ENCODE peak calls at places on chromosomes 16 and 17, in ten cellular contexts. One of them, this sample, is unnamed.

GRCh38 chr17:27569257-27569722 is 61.7 kb upstream of the LGALS9 start:
- DNase-seq in ovary: peak
- DNase-seq in tibial nerve: no peak
- DNase-seq in tibial artery: no peak
- DNase-seq in BJ: no peak
- DNase-seq in neural progenitor cell: peak
- DNase-seq in pancreas: no peak
- DNase-seq in HFF-Myc: no peak
- DNase-seq in sigmoid colon: no peak
- DNase-seq in cardiac muscle cell: peak
- DNase-seq in this sample: no peak

GRCh38 chr16:82859638-82860037 is 232.9 kb downstream of the CDH13 start:
- DNase-seq in ovary: no peak
- DNase-seq in tibial nerve: no peak
- DNase-seq in tibial artery: no peak
- DNase-seq in BJ: no peak
- DNase-seq in neural progenitor cell: no peak
- DNase-seq in pancreas: no peak
- DNase-seq in HFF-Myc: no peak
- DNase-seq in sigmoid colon: no peak
- DNase-seq in cardiac muscle cell: no peak
- DNase-seq in this sample: no peak

GRCh38 chr16:47408491-47408890 is 52.4 kb downstream of the ITFG1 start:
- DNase-seq in ovary: no peak
- DNase-seq in tibial nerve: no peak
- DNase-seq in tibial artery: no peak
- DNase-seq in BJ: no peak
- DNase-seq in neural progenitor cell: no peak
- DNase-seq in pancreas: no peak
- DNase-seq in HFF-Myc: no peak
- DNase-seq in sigmoid colon: no peak
- DNase-seq in cardiac muscle cell: no peak
- DNase-seq in this sample: no peak

GRCh38 chr17:81403671-81404534 is 8.6 kb downstream of the BAHCC1 start:
- DNase-seq in ovary: peak
- DNase-seq in tibial nerve: no peak
- DNase-seq in tibial artery: peak
- DNase-seq in BJ: no peak
- DNase-seq in neural progenitor cell: no peak
- DNase-seq in pancreas: no peak
- DNase-seq in HFF-Myc: no peak
- DNase-seq in sigmoid colon: no peak
- DNase-seq in cardiac muscle cell: no peak
- DNase-seq in this sample: no peak

GRCh38 chr17:33461051-33461450 is 168.0 kb upstream of the ASIC2 start:
- DNase-seq in ovary: no peak
- DNase-seq in tibial nerve: no peak
- DNase-seq in tibial artery: no peak
- DNase-seq in BJ: no peak
- DNase-seq in neural progenitor cell: no peak
- DNase-seq in pancreas: no peak
- DNase-seq in HFF-Myc: no peak
- DNase-seq in sigmoid colon: no peak
- DNase-seq in cardiac muscle cell: no peak
- DNase-seq in this sample: no peak

GRCh38 chr17:75827291-75828050 is 16.7 kb downstream of the UNC13D start:
- DNase-seq in ovary: peak
- DNase-seq in tibial nerve: peak
- DNase-seq in tibial artery: peak
- DNase-seq in BJ: no peak
- DNase-seq in neural progenitor cell: peak
- DNase-seq in pancreas: peak
- DNase-seq in HFF-Myc: no peak
- DNase-seq in sigmoid colon: peak
- DNase-seq in cardiac muscle cell: peak
- DNase-seq in this sample: no peak

GRCh38 chr16:74736531-74737157 is 36.0 kb upstream of the MLKL start:
- DNase-seq in ovary: no peak
- DNase-seq in tibial nerve: no peak
- DNase-seq in tibial artery: no peak
- DNase-seq in BJ: no peak
- DNase-seq in neural progenitor cell: no peak
- DNase-seq in pancreas: no peak
- DNase-seq in HFF-Myc: no peak
- DNase-seq in sigmoid colon: no peak
- DNase-seq in cardiac muscle cell: no peak
- DNase-seq in this sample: no peak

GRCh38 chr17:57253307-57254065 is 2.8 kb upstream of the MSI2 start:
- DNase-seq in ovary: no peak
- DNase-seq in tibial nerve: no peak
- DNase-seq in tibial artery: no peak
- DNase-seq in BJ: no peak
- DNase-seq in neural progenitor cell: no peak
- DNase-seq in pancreas: no peak
- DNase-seq in HFF-Myc: no peak
- DNase-seq in sigmoid colon: no peak
- DNase-seq in cardiac muscle cell: no peak
- DNase-seq in this sample: no peak

GRCh38 chr17:2214887-2215615 is 88.5 kb downstream of the SMG6 start:
- DNase-seq in ovary: no peak
- DNase-seq in tibial nerve: no peak
- DNase-seq in tibial artery: no peak
- DNase-seq in BJ: peak
- DNase-seq in neural progenitor cell: peak
- DNase-seq in pancreas: no peak
- DNase-seq in HFF-Myc: no peak
- DNase-seq in sigmoid colon: peak
- DNase-seq in cardiac muscle cell: peak
- DNase-seq in this sample: no peak

GRCh38 chr17:2214047-2214717 is 89.4 kb downstream of the SMG6 start:
- DNase-seq in ovary: peak
- DNase-seq in tibial nerve: peak
- DNase-seq in tibial artery: peak
- DNase-seq in BJ: no peak
- DNase-seq in neural progenitor cell: peak
- DNase-seq in pancreas: no peak
- DNase-seq in HFF-Myc: no peak
- DNase-seq in sigmoid colon: peak
- DNase-seq in cardiac muscle cell: peak
- DNase-seq in this sample: no peak

GRCh38 chr17:2218426-2218825 is 85.2 kb downstream of the SMG6 start:
- DNase-seq in ovary: no peak
- DNase-seq in tibial nerve: no peak
- DNase-seq in tibial artery: no peak
- DNase-seq in BJ: no peak
- DNase-seq in neural progenitor cell: no peak
- DNase-seq in pancreas: no peak
- DNase-seq in HFF-Myc: no peak
- DNase-seq in sigmoid colon: no peak
- DNase-seq in cardiac muscle cell: no peak
- DNase-seq in this sample: no peak

GRCh38 chr17:2213291-2213960 is 90.2 kb downstream of the SMG6 start:
- DNase-seq in ovary: no peak
- DNase-seq in tibial nerve: no peak
- DNase-seq in tibial artery: no peak
- DNase-seq in BJ: no peak
- DNase-seq in neural progenitor cell: no peak
- DNase-seq in pancreas: no peak
- DNase-seq in HFF-Myc: no peak
- DNase-seq in sigmoid colon: peak
- DNase-seq in cardiac muscle cell: peak
- DNase-seq in this sample: no peak

DNA sequence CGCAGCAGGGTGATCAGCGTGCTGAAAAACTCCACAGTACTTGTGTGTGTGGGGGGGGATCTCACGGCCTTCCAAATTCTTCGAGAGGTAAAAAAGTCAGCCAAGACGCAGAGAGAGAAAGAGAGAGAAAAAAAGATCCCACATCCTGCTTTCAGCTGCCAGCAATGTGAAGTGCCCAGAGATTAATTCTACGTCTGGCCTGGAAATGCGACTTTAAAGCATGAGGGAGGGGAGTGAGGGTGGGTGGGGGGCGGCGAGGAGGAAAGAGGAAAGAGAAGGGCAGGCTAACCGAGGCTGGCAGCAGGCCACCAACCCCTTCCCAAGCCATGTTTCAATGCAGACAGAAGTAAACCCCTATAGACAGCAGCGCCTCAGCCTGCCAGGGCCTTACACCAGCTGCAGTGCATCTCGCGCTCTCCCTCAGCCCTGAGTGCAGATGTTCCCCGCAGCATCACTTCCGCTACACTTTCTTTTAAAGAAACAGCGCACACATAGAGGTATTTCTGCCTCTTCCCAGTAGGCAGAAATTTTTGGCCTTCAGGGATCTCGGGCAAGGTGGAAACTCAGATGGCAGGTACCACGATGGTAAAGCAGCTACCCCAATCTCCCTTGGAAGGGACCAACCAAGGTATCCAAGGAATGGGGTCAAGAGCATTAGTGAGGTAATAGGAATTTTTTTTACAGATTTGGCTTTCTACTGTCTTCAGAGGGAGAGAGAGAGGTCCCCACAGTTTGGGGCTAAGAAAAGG is 87.8 kb downstream of the SMG6 start:
- DNase-seq in ovary: peak
- DNase-seq in tibial nerve: peak
- DNase-seq in tibial artery: peak
- DNase-seq in BJ: peak
- DNase-seq in neural progenitor cell: peak
- DNase-seq in pancreas: no peak
- DNase-seq in HFF-Myc: peak
- DNase-seq in sigmoid colon: peak
- DNase-seq in cardiac muscle cell: peak
- DNase-seq in this sample: no peak
- H3K4me3 ChIP-seq in ovary: peak
- H3K4me3 ChIP-seq in tibial nerve: peak
- H3K4me3 ChIP-seq in tibial artery: peak
- H3K4me3 ChIP-seq in BJ: peak
- H3K4me3 ChIP-seq in neural progenitor cell: no peak
- H3K4me3 ChIP-seq in pancreas: no peak
- H3K4me3 ChIP-seq in HFF-Myc: peak
- H3K4me3 ChIP-seq in sigmoid colon: peak
- H3K4me3 ChIP-seq in cardiac muscle cell: peak
- H3K4me3 ChIP-seq in this sample: no peak

GRCh38 chr17:5841862-5842261 is 228.3 kb upstream of the WSCD1 start:
- DNase-seq in ovary: no peak
- DNase-seq in tibial nerve: no peak
- DNase-seq in tibial artery: no peak
- DNase-seq in BJ: no peak
- DNase-seq in neural progenitor cell: no peak
- DNase-seq in pancreas: no peak
- DNase-seq in HFF-Myc: no peak
- DNase-seq in sigmoid colon: no peak
- DNase-seq in cardiac muscle cell: no peak
- DNase-seq in this sample: no peak

GRCh38 chr17:5837055-5837491 is 233.1 kb upstream of the WSCD1 start:
- DNase-seq in ovary: no peak
- DNase-seq in tibial nerve: no peak
- DNase-seq in tibial artery: no peak
- DNase-seq in BJ: peak
- DNase-seq in neural progenitor cell: no peak
- DNase-seq in pancreas: no peak
- DNase-seq in HFF-Myc: no peak
- DNase-seq in sigmoid colon: no peak
- DNase-seq in cardiac muscle cell: peak
- DNase-seq in this sample: peak

GRCh38 chr17:5840811-5841446 is 229.2 kb upstream of the WSCD1 start:
- DNase-seq in ovary: no peak
- DNase-seq in tibial nerve: no peak
- DNase-seq in tibial artery: no peak
- DNase-seq in BJ: no peak
- DNase-seq in neural progenitor cell: no peak
- DNase-seq in pancreas: no peak
- DNase-seq in HFF-Myc: no peak
- DNase-seq in sigmoid colon: no peak
- DNase-seq in cardiac muscle cell: no peak
- DNase-seq in this sample: no peak

GRCh38 chr17:5843366-5844026 is 226.7 kb upstream of the WSCD1 start:
- DNase-seq in ovary: no peak
- DNase-seq in tibial nerve: no peak
- DNase-seq in tibial artery: no peak
- DNase-seq in BJ: no peak
- DNase-seq in neural progenitor cell: no peak
- DNase-seq in pancreas: no peak
- DNase-seq in HFF-Myc: no peak
- DNase-seq in sigmoid colon: no peak
- DNase-seq in cardiac muscle cell: no peak
- DNase-seq in this sample: no peak

DNA sequence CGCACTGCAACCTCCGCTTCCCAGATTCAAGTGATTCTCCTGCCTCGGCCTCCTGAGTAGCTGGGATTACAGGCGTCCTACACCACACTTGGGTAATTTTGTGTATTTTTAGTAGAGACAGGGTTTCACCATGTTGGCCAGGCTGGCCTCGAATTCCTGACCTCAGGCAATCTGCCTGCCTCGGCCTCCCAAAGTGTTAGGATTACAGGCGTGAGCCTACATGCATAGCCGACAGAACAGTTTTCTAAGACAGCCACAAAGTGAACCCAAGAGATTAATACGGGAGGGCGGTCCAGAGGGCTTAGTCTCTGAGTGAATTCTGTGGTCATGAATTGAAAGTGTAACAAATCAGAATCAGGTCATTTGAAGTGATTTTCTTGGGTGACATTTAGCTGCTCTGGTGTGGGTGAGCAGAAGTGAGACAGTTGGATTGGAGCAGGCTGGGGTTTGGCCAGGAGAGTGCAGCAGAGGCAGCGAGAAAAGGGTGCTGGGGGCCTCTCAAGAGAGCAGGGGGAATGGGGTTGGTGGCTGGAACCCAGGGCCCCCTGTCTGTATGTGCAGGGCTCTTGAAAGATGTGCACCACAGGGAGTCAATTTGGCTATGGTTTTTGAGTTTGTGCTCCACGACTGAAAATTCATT is 231.4 kb upstream of the WSCD1 start:
- DNase-seq in ovary: no peak
- DNase-seq in tibial nerve: no peak
- DNase-seq in tibial artery: no peak
- DNase-seq in BJ: no peak
- DNase-seq in neural progenitor cell: peak
- DNase-seq in pancreas: no peak
- DNase-seq in HFF-Myc: no peak
- DNase-seq in sigmoid colon: no peak
- DNase-seq in cardiac muscle cell: no peak
- DNase-seq in this sample: no peak
- TF ChIP-seq CTCF in ovary: no peak
- TF ChIP-seq CTCF in tibial nerve: no peak
- TF ChIP-seq CTCF in tibial artery: no peak
- TF ChIP-seq CTCF in BJ: no peak
- TF ChIP-seq CTCF in neural progenitor cell: peak
- TF ChIP-seq CTCF in pancreas: no peak
- TF ChIP-seq CTCF in HFF-Myc: no peak
- TF ChIP-seq CTCF in sigmoid colon: no peak
- TF ChIP-seq CTCF in cardiac muscle cell: no peak
- TF ChIP-seq CTCF in this sample: no peak

DNA sequence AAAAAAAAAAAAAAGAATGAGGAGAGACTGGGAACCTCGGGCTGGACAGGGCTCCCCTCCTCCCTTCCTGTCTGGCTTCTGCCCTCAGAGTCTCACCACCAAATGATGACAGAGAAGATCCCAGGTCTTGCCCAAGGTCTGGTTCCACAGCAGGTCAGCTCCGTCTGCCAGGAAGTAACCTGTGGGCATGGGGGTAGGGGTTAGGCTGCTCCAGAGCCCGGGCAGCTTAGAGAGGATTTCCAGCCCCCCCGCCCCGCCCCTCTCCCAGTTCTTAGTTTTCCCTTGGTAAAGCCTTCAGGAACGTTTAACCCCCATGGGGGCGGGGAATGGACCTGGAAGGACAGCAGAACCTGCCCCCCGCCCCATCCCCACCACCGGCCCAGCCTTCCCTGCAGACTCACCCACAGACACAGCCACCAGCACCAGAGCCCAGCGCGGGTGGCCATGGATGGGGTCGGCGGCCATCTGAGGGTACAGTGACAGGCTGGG is 730 bp downstream of the TLCD2 start:
- DNase-seq in ovary: peak
- DNase-seq in tibial nerve: no peak
- DNase-seq in tibial artery: no peak
- DNase-seq in BJ: no peak
- DNase-seq in neural progenitor cell: peak
- DNase-seq in pancreas: no peak
- DNase-seq in HFF-Myc: no peak
- DNase-seq in sigmoid colon: no peak
- DNase-seq in cardiac muscle cell: peak
- DNase-seq in this sample: no peak
- H3K4me3 ChIP-seq in ovary: peak
- H3K4me3 ChIP-seq in tibial nerve: peak
- H3K4me3 ChIP-seq in tibial artery: peak
- H3K4me3 ChIP-seq in BJ: peak
- H3K4me3 ChIP-seq in neural progenitor cell: peak
- H3K4me3 ChIP-seq in pancreas: peak
- H3K4me3 ChIP-seq in HFF-Myc: peak
- H3K4me3 ChIP-seq in sigmoid colon: peak
- H3K4me3 ChIP-seq in cardiac muscle cell: peak
- H3K4me3 ChIP-seq in this sample: peak

GRCh38 chr17:46193246-46193625 is at the start of gene KANSL1:
- DNase-seq in ovary: peak
- DNase-seq in tibial nerve: peak
- DNase-seq in tibial artery: peak
- DNase-seq in BJ: no peak
- DNase-seq in neural progenitor cell: peak
- DNase-seq in pancreas: peak
- DNase-seq in HFF-Myc: peak
- DNase-seq in sigmoid colon: peak
- DNase-seq in cardiac muscle cell: peak
- DNase-seq in this sample: peak
- TF ChIP-seq CTCF in ovary: no peak
- TF ChIP-seq CTCF in tibial nerve: peak
- TF ChIP-seq CTCF in tibial artery: peak
- TF ChIP-seq CTCF in BJ: peak
- TF ChIP-seq CTCF in neural progenitor cell: no peak
- TF ChIP-seq CTCF in pancreas: peak
- TF ChIP-seq CTCF in HFF-Myc: no peak
- TF ChIP-seq CTCF in sigmoid colon: peak
- TF ChIP-seq CTCF in cardiac muscle cell: peak
- TF ChIP-seq CTCF in this sample: peak

This sample was measured in LNCaP clone FGC.